ENCODE peak calls at places on chromosomes 3 and 15, in nine cellular contexts. One of them, this sample, is unnamed.

GRCh38 chr3:135106445-135106844 is 311.4 kb downstream of the EPHB1 start:
- DNase-seq in epithelial cell of esophagus: peak
- DNase-seq in cardiac muscle cell: peak
- DNase-seq in tibial nerve: no peak
- DNase-seq in stomach: peak
- DNase-seq in IMR-90: peak
- DNase-seq in left ventricle myocardium inferior: no peak
- DNase-seq in mucosa of descending colon: peak
- DNase-seq in mammary epithelial cell: no peak
- DNase-seq in this sample: no peak

GRCh38 chr3:120764206-120764605 is 21.7 kb downstream of the GTF2E1 start:
- DNase-seq in left ventricle myocardium inferior: no peak
- DNase-seq in stomach: no peak
- DNase-seq in mammary epithelial cell: no peak
- DNase-seq in tibial nerve: no peak
- DNase-seq in cardiac muscle cell: no peak
- DNase-seq in mucosa of descending colon: no peak
- DNase-seq in IMR-90: no peak
- DNase-seq in epithelial cell of esophagus: no peak
- DNase-seq in this sample: no peak

GRCh38 chr15:90191795-90192494 is 9.2 kb upstream of the SEMA4B start:
- DNase-seq in mucosa of descending colon: peak
- DNase-seq in cardiac muscle cell: peak
- DNase-seq in stomach: peak
- DNase-seq in IMR-90: no peak
- DNase-seq in left ventricle myocardium inferior: peak
- DNase-seq in mammary epithelial cell: peak
- DNase-seq in epithelial cell of esophagus: peak
- DNase-seq in tibial nerve: peak
- DNase-seq in this sample: no peak

GRCh38 chr15:73367624-73368300 is 996 bp downstream of the HCN4 start:
- DNase-seq in tibial nerve: no peak
- DNase-seq in mucosa of descending colon: no peak
- DNase-seq in mammary epithelial cell: no peak
- DNase-seq in epithelial cell of esophagus: no peak
- DNase-seq in left ventricle myocardium inferior: no peak
- DNase-seq in cardiac muscle cell: no peak
- DNase-seq in stomach: no peak
- DNase-seq in IMR-90: no peak
- DNase-seq in this sample: no peak

GRCh38 chr3:12869025-12869695 is 27.8 kb upstream of the RPL32 start:
- DNase-seq in mucosa of descending colon: peak
- DNase-seq in left ventricle myocardium inferior: peak
- DNase-seq in stomach: peak
- DNase-seq in mammary epithelial cell: no peak
- DNase-seq in tibial nerve: no peak
- DNase-seq in IMR-90: no peak
- DNase-seq in epithelial cell of esophagus: peak
- DNase-seq in cardiac muscle cell: peak
- DNase-seq in this sample: no peak

GRCh38 chr15:28273468-28273867 is 48.5 kb downstream of the HERC2 start:
- DNase-seq in stomach: no peak
- DNase-seq in mucosa of descending colon: no peak
- DNase-seq in cardiac muscle cell: peak
- DNase-seq in left ventricle myocardium inferior: no peak
- DNase-seq in tibial nerve: no peak
- DNase-seq in IMR-90: peak
- DNase-seq in mammary epithelial cell: no peak
- DNase-seq in epithelial cell of esophagus: no peak
- DNase-seq in this sample: no peak

GRCh38 chr15:97168704-97169475 is 791.6 kb upstream of the ARRDC4 start:
- DNase-seq in IMR-90: no peak
- DNase-seq in mammary epithelial cell: no peak
- DNase-seq in cardiac muscle cell: no peak
- DNase-seq in epithelial cell of esophagus: peak
- DNase-seq in stomach: no peak
- DNase-seq in left ventricle myocardium inferior: no peak
- DNase-seq in mucosa of descending colon: no peak
- DNase-seq in tibial nerve: no peak
- DNase-seq in this sample: no peak

GRCh38 chr15:52651868-52652267 is 27.3 kb downstream of the ATOSA start:
- DNase-seq in mucosa of descending colon: peak
- DNase-seq in mammary epithelial cell: peak
- DNase-seq in tibial nerve: peak
- DNase-seq in cardiac muscle cell: peak
- DNase-seq in epithelial cell of esophagus: peak
- DNase-seq in IMR-90: peak
- DNase-seq in left ventricle myocardium inferior: peak
- DNase-seq in stomach: peak
- DNase-seq in this sample: peak

GRCh38 chr3:7929319-7929889 is 572.2 kb upstream of the LMCD1 start:
- DNase-seq in left ventricle myocardium inferior: no peak
- DNase-seq in epithelial cell of esophagus: no peak
- DNase-seq in IMR-90: no peak
- DNase-seq in cardiac muscle cell: no peak
- DNase-seq in mammary epithelial cell: no peak
- DNase-seq in tibial nerve: no peak
- DNase-seq in mucosa of descending colon: no peak
- DNase-seq in stomach: no peak
- DNase-seq in this sample: no peak

GRCh38 chr15:63990449-63990848 is 55.8 kb downstream of the DAPK2 start:
- DNase-seq in epithelial cell of esophagus: no peak
- DNase-seq in stomach: no peak
- DNase-seq in IMR-90: no peak
- DNase-seq in left ventricle myocardium inferior: no peak
- DNase-seq in cardiac muscle cell: no peak
- DNase-seq in tibial nerve: no peak
- DNase-seq in mucosa of descending colon: no peak
- DNase-seq in mammary epithelial cell: no peak
- DNase-seq in this sample: no peak

GRCh38 chr3:142912440-142913172 is 23.7 kb upstream of the PCOLCE2 start:
- DNase-seq in mucosa of descending colon: no peak
- DNase-seq in cardiac muscle cell: no peak
- DNase-seq in epithelial cell of esophagus: no peak
- DNase-seq in IMR-90: no peak
- DNase-seq in stomach: no peak
- DNase-seq in tibial nerve: no peak
- DNase-seq in left ventricle myocardium inferior: no peak
- DNase-seq in mammary epithelial cell: no peak
- DNase-seq in this sample: no peak

GRCh38 chr3:66450389-66451022 is 50.3 kb downstream of the LRIG1 start:
- DNase-seq in mammary epithelial cell: no peak
- DNase-seq in epithelial cell of esophagus: peak
- DNase-seq in left ventricle myocardium inferior: peak
- DNase-seq in IMR-90: peak
- DNase-seq in cardiac muscle cell: peak
- DNase-seq in mucosa of descending colon: no peak
- DNase-seq in tibial nerve: peak
- DNase-seq in stomach: peak
- DNase-seq in this sample: no peak

GRCh38 chr15:26087881-26088280 is 224.8 kb upstream of the ATP10A start:
- DNase-seq in tibial nerve: no peak
- DNase-seq in IMR-90: peak
- DNase-seq in cardiac muscle cell: no peak
- DNase-seq in left ventricle myocardium inferior: no peak
- DNase-seq in epithelial cell of esophagus: peak
- DNase-seq in mucosa of descending colon: no peak
- DNase-seq in stomach: no peak
- DNase-seq in mammary epithelial cell: no peak
- DNase-seq in this sample: no peak

GRCh38 chr15:26091184-26091583 is 228.1 kb upstream of the ATP10A start:
- DNase-seq in mammary epithelial cell: no peak
- DNase-seq in cardiac muscle cell: no peak
- DNase-seq in tibial nerve: no peak
- DNase-seq in epithelial cell of esophagus: peak
- DNase-seq in IMR-90: no peak
- DNase-seq in left ventricle myocardium inferior: no peak
- DNase-seq in stomach: no peak
- DNase-seq in mucosa of descending colon: no peak
- DNase-seq in this sample: no peak

GRCh38 chr15:26082833-26083174 is 219.7 kb upstream of the ATP10A start:
- DNase-seq in IMR-90: no peak
- DNase-seq in epithelial cell of esophagus: peak
- DNase-seq in stomach: no peak
- DNase-seq in mucosa of descending colon: no peak
- DNase-seq in left ventricle myocardium inferior: no peak
- DNase-seq in tibial nerve: no peak
- DNase-seq in cardiac muscle cell: no peak
- DNase-seq in mammary epithelial cell: no peak
- DNase-seq in this sample: peak

GRCh38 chr15:26083457-26084350 is 220.6 kb upstream of the ATP10A start:
- DNase-seq in IMR-90: no peak
- DNase-seq in tibial nerve: no peak
- DNase-seq in stomach: no peak
- DNase-seq in left ventricle myocardium inferior: no peak
- DNase-seq in epithelial cell of esophagus: peak
- DNase-seq in mammary epithelial cell: no peak
- DNase-seq in cardiac muscle cell: no peak
- DNase-seq in mucosa of descending colon: no peak
- DNase-seq in this sample: no peak

GRCh38 chr15:26087395-26087794 is 224.3 kb upstream of the ATP10A start:
- DNase-seq in mucosa of descending colon: no peak
- DNase-seq in stomach: no peak
- DNase-seq in mammary epithelial cell: peak
- DNase-seq in tibial nerve: no peak
- DNase-seq in epithelial cell of esophagus: peak
- DNase-seq in IMR-90: peak
- DNase-seq in cardiac muscle cell: no peak
- DNase-seq in left ventricle myocardium inferior: no peak
- DNase-seq in this sample: peak
- TF ChIP-seq CTCF in mucosa of descending colon: no peak
- TF ChIP-seq CTCF in stomach: no peak
- TF ChIP-seq CTCF in mammary epithelial cell: no peak
- TF ChIP-seq CTCF in tibial nerve: no peak
- TF ChIP-seq CTCF in epithelial cell of esophagus: no peak
- TF ChIP-seq CTCF in IMR-90: no peak
- TF ChIP-seq CTCF in cardiac muscle cell: no peak
- TF ChIP-seq CTCF in left ventricle myocardium inferior: no peak
- TF ChIP-seq CTCF in this sample: no peak

GRCh38 chr3:46383211-46383945 is 12.6 kb downstream of the CCR5 start:
- DNase-seq in mucosa of descending colon: peak
- DNase-seq in cardiac muscle cell: no peak
- DNase-seq in mammary epithelial cell: no peak
- DNase-seq in IMR-90: no peak
- DNase-seq in epithelial cell of esophagus: no peak
- DNase-seq in left ventricle myocardium inferior: no peak
- DNase-seq in tibial nerve: no peak
- DNase-seq in stomach: peak
- DNase-seq in this sample: no peak
- H3K4me3 ChIP-seq in mucosa of descending colon: no peak
- H3K4me3 ChIP-seq in cardiac muscle cell: no peak
- H3K4me3 ChIP-seq in mammary epithelial cell: no peak
- H3K4me3 ChIP-seq in IMR-90: no peak
- H3K4me3 ChIP-seq in epithelial cell of esophagus: no peak
- H3K4me3 ChIP-seq in left ventricle myocardium inferior: no peak
- H3K4me3 ChIP-seq in tibial nerve: no peak
- H3K4me3 ChIP-seq in stomach: no peak
- H3K4me3 ChIP-seq in this sample: no peak

DNA sequence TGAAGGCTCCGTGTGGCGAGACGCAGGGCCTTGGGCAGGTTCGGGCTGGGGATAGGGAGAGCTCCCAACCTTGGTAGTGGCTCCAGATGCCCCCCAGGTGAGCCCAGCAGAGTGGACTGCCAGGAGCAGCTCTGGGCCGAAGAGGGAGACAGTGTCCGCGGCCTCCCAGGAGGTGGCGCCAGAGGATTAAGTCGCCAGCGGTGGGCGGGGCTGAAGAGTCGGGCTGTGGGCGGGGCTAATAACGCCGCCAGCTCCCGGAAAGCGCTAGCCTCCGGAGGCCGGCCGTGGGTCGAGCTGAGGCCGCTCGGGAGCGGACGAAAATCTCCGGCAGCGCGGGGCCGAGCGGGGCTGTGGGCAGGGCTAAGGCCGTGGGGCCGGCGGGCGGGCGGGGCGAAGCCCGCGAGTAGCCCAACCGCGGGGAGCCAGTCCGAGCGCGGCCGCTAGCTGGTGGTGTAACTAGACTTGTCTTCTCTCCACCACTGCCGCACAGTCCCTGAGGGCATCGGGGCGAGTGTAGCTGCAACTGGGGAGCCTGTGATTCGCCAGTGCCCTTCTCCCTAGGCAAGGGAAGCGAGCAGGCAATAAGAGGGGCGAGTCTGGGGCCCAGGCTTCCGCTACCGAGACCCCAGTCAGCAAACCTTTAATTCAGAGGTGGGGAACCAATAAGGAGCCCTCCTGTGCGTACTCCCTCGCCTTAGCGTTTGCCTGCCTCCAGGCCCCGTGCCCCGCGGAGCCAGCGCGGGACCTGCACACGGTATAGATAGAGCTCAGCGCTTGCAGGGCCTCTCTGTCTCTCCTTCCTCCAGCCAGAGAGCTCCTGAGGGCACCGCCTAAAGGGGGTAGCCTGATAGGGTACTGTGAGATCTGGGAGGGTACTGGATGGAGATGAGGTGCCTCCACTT is 14.4 kb upstream of the BSN start:
- DNase-seq in stomach: peak
- DNase-seq in mammary epithelial cell: peak
- DNase-seq in tibial nerve: peak
- DNase-seq in mucosa of descending colon: peak
- DNase-seq in epithelial cell of esophagus: peak
- DNase-seq in left ventricle myocardium inferior: peak
- DNase-seq in cardiac muscle cell: peak
- DNase-seq in IMR-90: peak
- DNase-seq in this sample: peak
- TF ChIP-seq CTCF in stomach: no peak
- TF ChIP-seq CTCF in mammary epithelial cell: peak
- TF ChIP-seq CTCF in tibial nerve: peak
- TF ChIP-seq CTCF in mucosa of descending colon: peak
- TF ChIP-seq CTCF in epithelial cell of esophagus: peak
- TF ChIP-seq CTCF in left ventricle myocardium inferior: peak
- TF ChIP-seq CTCF in cardiac muscle cell: peak
- TF ChIP-seq CTCF in IMR-90: peak
- TF ChIP-seq CTCF in this sample: peak

GRCh38 chr3:15979490-15979889 is 181.7 kb upstream of the ANKRD28 start:
- DNase-seq in tibial nerve: no peak
- DNase-seq in stomach: no peak
- DNase-seq in cardiac muscle cell: no peak
- DNase-seq in mucosa of descending colon: no peak
- DNase-seq in IMR-90: no peak
- DNase-seq in left ventricle myocardium inferior: no peak
- DNase-seq in mammary epithelial cell: no peak
- DNase-seq in epithelial cell of esophagus: peak
- DNase-seq in this sample: no peak

GRCh38 chr3:15977089-15977488 is 179.3 kb upstream of the ANKRD28 start:
- DNase-seq in IMR-90: no peak
- DNase-seq in epithelial cell of esophagus: no peak
- DNase-seq in cardiac muscle cell: no peak
- DNase-seq in tibial nerve: no peak
- DNase-seq in mucosa of descending colon: no peak
- DNase-seq in mammary epithelial cell: no peak
- DNase-seq in left ventricle myocardium inferior: no peak
- DNase-seq in stomach: no peak
- DNase-seq in this sample: no peak

GRCh38 chr3:15976524-15976923 is 178.7 kb upstream of the ANKRD28 start:
- DNase-seq in stomach: no peak
- DNase-seq in cardiac muscle cell: no peak
- DNase-seq in mammary epithelial cell: peak
- DNase-seq in IMR-90: no peak
- DNase-seq in epithelial cell of esophagus: peak
- DNase-seq in mucosa of descending colon: no peak
- DNase-seq in tibial nerve: no peak
- DNase-seq in left ventricle myocardium inferior: no peak
- DNase-seq in this sample: no peak

GRCh38 chr3:15979900-15980299 is 182.1 kb upstream of the ANKRD28 start:
- DNase-seq in mucosa of descending colon: no peak
- DNase-seq in epithelial cell of esophagus: no peak
- DNase-seq in left ventricle myocardium inferior: no peak
- DNase-seq in stomach: no peak
- DNase-seq in mammary epithelial cell: no peak
- DNase-seq in IMR-90: no peak
- DNase-seq in tibial nerve: no peak
- DNase-seq in cardiac muscle cell: no peak
- DNase-seq in this sample: no peak

GRCh38 chr3:15977598-15978232 is 179.9 kb upstream of the ANKRD28 start:
- DNase-seq in cardiac muscle cell: no peak
- DNase-seq in left ventricle myocardium inferior: no peak
- DNase-seq in mammary epithelial cell: no peak
- DNase-seq in IMR-90: no peak
- DNase-seq in epithelial cell of esophagus: no peak
- DNase-seq in tibial nerve: no peak
- DNase-seq in mucosa of descending colon: no peak
- DNase-seq in stomach: no peak
- DNase-seq in this sample: no peak
- H3K4me3 ChIP-seq in cardiac muscle cell: no peak
- H3K4me3 ChIP-seq in left ventricle myocardium inferior: no peak
- H3K4me3 ChIP-seq in mammary epithelial cell: no peak
- H3K4me3 ChIP-seq in IMR-90: no peak
- H3K4me3 ChIP-seq in epithelial cell of esophagus: no peak
- H3K4me3 ChIP-seq in tibial nerve: no peak
- H3K4me3 ChIP-seq in mucosa of descending colon: no peak
- H3K4me3 ChIP-seq in stomach: no peak
- H3K4me3 ChIP-seq in this sample: no peak

This sample was measured in epithelial cell of proximal tubule.